ENCODE peak calls at places on chromosomes 7 and 10, in seven cellular contexts. X is upper lobe of right lung; Y is DMS153; F is stimulated activated CD4-positive, alpha-beta T cell treated with anti-CD3 and anti-CD28 coated beads, Interleukin-2, amount 100 ng/mL, for 48 hours; P is NCI-H446; G is thoracic aorta; W is NAMALWA. U is an unnamed sample.

GRCh38 chr7:1567893-1568292 is 1.9 kb downstream of the PSMG3 start:
- DNase-seq in X (no peak), Y (no peak), F (no peak), P (no peak), G (no peak), W (no peak), U (no peak)

GRCh38 chr7:79403451-79403850 is 50.0 kb downstream of the MAGI2 start:
- DNase-seq in X (no peak), Y (no peak), F (no peak), P (no peak), G (no peak), W (no peak), U (no peak)

GRCh38 chr10:29948971-29949370 is 110.4 kb downstream of the JCAD start:
- DNase-seq in X (no peak), Y (no peak), F (no peak), P (no peak), G (no peak), W (no peak), U (no peak)

GRCh38 chr7:39133088-39133487 is 155.4 kb downstream of the POU6F2 start:
- DNase-seq in X (no peak), Y (no peak), F (no peak), P (no peak), G (no peak), W (no peak), U (no peak)

GRCh38 chr7:27171636-27172387 is 2.3 kb downstream of the HOXA10 start:
- DNase-seq in X (peak), Y (peak), F (no peak), P (no peak), G (no peak), W (no peak), U (peak)

GRCh38 chr7:25669954-25670841 is 441.9 kb upstream of the NPVF start:
- DNase-seq in X (no peak), Y (no peak), F (no peak), P (no peak), G (no peak), W (no peak), U (no peak)

GRCh38 chr7:106110885-106111670 is 1.0 kb downstream of the SYPL1 start:
- DNase-seq in X (no peak), Y (no peak), F (no peak), P (peak), G (no peak), W (peak), U (peak)

GRCh38 chr7:69813637-69814240 is 215.5 kb downstream of the AUTS2 start:
- DNase-seq in X (no peak), Y (no peak), F (no peak), P (no peak), G (no peak), W (no peak), U (peak)

GRCh38 chr7:78095549-78095948 is 297.0 kb downstream of the PHTF2 start:
- DNase-seq in X (no peak), Y (no peak), F (no peak), P (no peak), G (no peak), W (no peak), U (no peak)

GRCh38 chr7:47314728-47315601 is 266.9 kb downstream of the TNS3 start:
- DNase-seq in X (no peak), Y (no peak), F (no peak), P (no peak), G (peak), W (no peak), U (no peak)

GRCh38 chr10:32687546-32687945 is 241.6 kb downstream of the CCDC7 start:
- DNase-seq in X (no peak), Y (no peak), F (no peak), P (no peak), G (no peak), W (no peak), U (no peak)

GRCh38 chr7:93133020-93133419 is 15.2 kb downstream of the SAMD9L start:
- DNase-seq in X (no peak), Y (no peak), F (no peak), P (no peak), G (no peak), W (no peak), U (no peak)

GRCh38 chr7:100372256-100372655 is 1.0 kb upstream of the PILRA start:
- DNase-seq in X (peak), Y (no peak), F (no peak), P (no peak), G (no peak), W (no peak), U (peak)

GRCh38 chr7:134419875-134420274 is 39.0 kb downstream of the AKR1B1 start:
- DNase-seq in X (no peak), Y (no peak), F (no peak), P (no peak), G (no peak), W (no peak), U (no peak)

GRCh38 chr10:131911451-131911850 is 10.6 kb downstream of the PPP2R2D start:
- DNase-seq in X (no peak), Y (no peak), F (no peak), P (no peak), G (no peak), W (no peak), U (no peak)

GRCh38 chr7:90312745-90313144 is 8.4 kb downstream of the FAM237B start:
- DNase-seq in X (no peak), Y (no peak), F (no peak), P (no peak), G (no peak), W (peak), U (peak)

GRCh38 chr10:110947061-110947595 is 27.7 kb downstream of the SHOC2 start:
- DNase-seq in X (no peak), Y (no peak), F (no peak), P (no peak), G (no peak), W (no peak), U (no peak)

GRCh38 chr7:93332172-93332571 is 100.0 kb downstream of the VPS50 start:
- DNase-seq in X (no peak), Y (no peak), F (no peak), P (no peak), G (no peak), W (no peak), U (no peak)

GRCh38 chr7:151851160-151851751 is 25.7 kb downstream of the PRKAG2 start:
- DNase-seq in X (peak), Y (no peak), F (peak), P (no peak), G (no peak), W (peak), U (peak)

GRCh38 chr7:99392659-99393362 is 15.6 kb downstream of the PDAP1 start:
- DNase-seq in X (peak), Y (peak), F (peak), P (no peak), G (no peak), W (no peak), U (no peak)

GRCh38 chr10:34113504-34114225 is 701.4 kb downstream of the PARD3 start:
- DNase-seq in X (no peak), Y (no peak), F (no peak), P (no peak), G (no peak), W (no peak), U (no peak)

GRCh38 chr10:4246881-4247358 is 461.9 kb upstream of the KLF6 start:
- DNase-seq in X (no peak), Y (no peak), F (no peak), P (no peak), G (no peak), W (no peak), U (no peak)

GRCh38 chr7:42186181-42186580 is 50.8 kb downstream of the GLI3 start:
- DNase-seq in X (no peak), Y (no peak), F (no peak), P (no peak), G (no peak), W (peak), U (peak)

GRCh38 chr10:75556320-75556719 is 124.9 kb downstream of the LRMDA start:
- DNase-seq in X (no peak), Y (no peak), F (no peak), P (no peak), G (no peak), W (no peak), U (no peak)

GRCh38 chr7:128911441-128912031 is 1.0 kb upstream of the KCP start:
- DNase-seq in X (peak), Y (no peak), F (no peak), P (no peak), G (no peak), W (no peak), U (peak)

GRCh38 chr10:5632430-5632829 is 34.0 kb downstream of the ASB13 start:
- DNase-seq in X (peak), Y (no peak), F (no peak), P (no peak), G (peak), W (no peak), U (no peak)

GRCh38 chr7:45567713-45568112 is 6.5 kb upstream of the ADCY1 start:
- DNase-seq in X (no peak), Y (no peak), F (no peak), P (no peak), G (no peak), W (no peak), U (no peak)

GRCh38 chr7:70044525-70044924 is 446.2 kb downstream of the AUTS2 start:
- DNase-seq in X (no peak), Y (no peak), F (no peak), P (no peak), G (no peak), W (no peak), U (no peak)

U was measured in NB4.